ENCODE peak calls at places on chromosomes 13 and 19, in eight cellular contexts. One of them, this sample, is unnamed.

GRCh38 chr13:43848250-43848649 is 31.3 kb downstream of the CCDC122 start:
- DNase-seq in mammary epithelial cell: peak; percentile 65
- DNase-seq in hepatocyte: no peak
- DNase-seq in ascending aorta: no peak
- DNase-seq in dorsolateral prefrontal cortex: no peak
- DNase-seq in right lobe of liver: no peak
- DNase-seq in gastrocnemius medialis: no peak
- DNase-seq in CD4-positive, alpha-beta T cell: no peak
- DNase-seq in this sample: no peak

GRCh38 chr19:55340144-55340783 is 588 bp downstream of the KMT5C start:
- DNase-seq in mammary epithelial cell: no peak
- DNase-seq in CD4-positive, alpha-beta T cell: no peak
- DNase-seq in gastrocnemius medialis: no peak
- DNase-seq in right lobe of liver: peak; percentile 38
- DNase-seq in dorsolateral prefrontal cortex: no peak
- DNase-seq in hepatocyte: peak; percentile 49
- DNase-seq in ascending aorta: no peak
- DNase-seq in this sample: no peak

GRCh38 chr19:54432144-54432738 is 16.8 kb upstream of the LENG8 start:
- DNase-seq in hepatocyte: no peak
- DNase-seq in gastrocnemius medialis: no peak
- DNase-seq in right lobe of liver: no peak
- DNase-seq in ascending aorta: no peak
- DNase-seq in dorsolateral prefrontal cortex: no peak
- DNase-seq in CD4-positive, alpha-beta T cell: no peak
- DNase-seq in mammary epithelial cell: peak; percentile 78
- DNase-seq in this sample: no peak

GRCh38 chr13:62524498-62524897 is 1108.8 kb upstream of the PCDH20 start:
- DNase-seq in right lobe of liver: no peak
- DNase-seq in ascending aorta: no peak
- DNase-seq in dorsolateral prefrontal cortex: no peak
- DNase-seq in hepatocyte: no peak
- DNase-seq in CD4-positive, alpha-beta T cell: no peak
- DNase-seq in mammary epithelial cell: no peak
- DNase-seq in gastrocnemius medialis: no peak
- DNase-seq in this sample: no peak

GRCh38 chr13:80931766-80932165 is 590.8 kb upstream of the SPRY2 start:
- DNase-seq in hepatocyte: no peak
- DNase-seq in right lobe of liver: no peak
- DNase-seq in gastrocnemius medialis: no peak
- DNase-seq in CD4-positive, alpha-beta T cell: no peak
- DNase-seq in ascending aorta: no peak
- DNase-seq in mammary epithelial cell: no peak
- DNase-seq in dorsolateral prefrontal cortex: no peak
- DNase-seq in this sample: no peak

GRCh38 chr19:34507414-34508067 is 26.0 kb downstream of the WTIP start:
- DNase-seq in mammary epithelial cell: no peak
- DNase-seq in dorsolateral prefrontal cortex: no peak
- DNase-seq in CD4-positive, alpha-beta T cell: no peak
- DNase-seq in gastrocnemius medialis: no peak
- DNase-seq in right lobe of liver: no peak
- DNase-seq in hepatocyte: no peak
- DNase-seq in ascending aorta: no peak
- DNase-seq in this sample: no peak

GRCh38 chr13:110845520-110845919 is 69.3 kb downstream of the ANKRD10 start:
- DNase-seq in hepatocyte: no peak
- DNase-seq in dorsolateral prefrontal cortex: no peak
- DNase-seq in CD4-positive, alpha-beta T cell: no peak
- DNase-seq in right lobe of liver: no peak
- DNase-seq in ascending aorta: no peak
- DNase-seq in mammary epithelial cell: no peak
- DNase-seq in gastrocnemius medialis: no peak
- DNase-seq in this sample: no peak

GRCh38 chr19:18960370-18960769 is 19.4 kb upstream of the HOMER3 start:
- DNase-seq in CD4-positive, alpha-beta T cell: no peak
- DNase-seq in hepatocyte: no peak
- DNase-seq in right lobe of liver: no peak
- DNase-seq in mammary epithelial cell: no peak
- DNase-seq in dorsolateral prefrontal cortex: no peak
- DNase-seq in ascending aorta: no peak
- DNase-seq in gastrocnemius medialis: no peak
- DNase-seq in this sample: no peak

GRCh38 chr19:4889034-4889825 is 13.5 kb downstream of the ARRDC5 start:
- DNase-seq in right lobe of liver: no peak
- DNase-seq in dorsolateral prefrontal cortex: no peak
- DNase-seq in hepatocyte: no peak
- DNase-seq in gastrocnemius medialis: no peak
- DNase-seq in ascending aorta: no peak
- DNase-seq in CD4-positive, alpha-beta T cell: no peak
- DNase-seq in mammary epithelial cell: peak; percentile 95
- DNase-seq in this sample: no peak

GRCh38 chr13:75818181-75819110 is 182.3 kb downstream of the LMO7 start:
- DNase-seq in dorsolateral prefrontal cortex: no peak
- DNase-seq in CD4-positive, alpha-beta T cell: no peak
- DNase-seq in ascending aorta: no peak
- DNase-seq in right lobe of liver: no peak
- DNase-seq in mammary epithelial cell: no peak
- DNase-seq in hepatocyte: no peak
- DNase-seq in gastrocnemius medialis: no peak
- DNase-seq in this sample: no peak

GRCh38 chr19:49331616-49332055 is 3.6 kb upstream of the CD37 start:
- DNase-seq in gastrocnemius medialis: no peak
- DNase-seq in ascending aorta: no peak
- DNase-seq in hepatocyte: peak; percentile 67
- DNase-seq in dorsolateral prefrontal cortex: peak; percentile 18
- DNase-seq in CD4-positive, alpha-beta T cell: peak; percentile 36
- DNase-seq in mammary epithelial cell: peak; percentile 51
- DNase-seq in right lobe of liver: peak; percentile 59
- DNase-seq in this sample: no peak

GRCh38 chr19:4390862-4391693 is 9.3 kb downstream of the SH3GL1 start:
- DNase-seq in dorsolateral prefrontal cortex: no peak
- DNase-seq in mammary epithelial cell: peak; percentile 73
- DNase-seq in right lobe of liver: peak; percentile 68
- DNase-seq in ascending aorta: no peak
- DNase-seq in gastrocnemius medialis: no peak
- DNase-seq in CD4-positive, alpha-beta T cell: no peak
- DNase-seq in hepatocyte: peak; percentile 76
- DNase-seq in this sample: no peak

GRCh38 chr19:41882568-41883462 is at the start of gene ARHGEF1:
- DNase-seq in hepatocyte: peak; percentile 60
- DNase-seq in gastrocnemius medialis: no peak
- DNase-seq in ascending aorta: no peak
- DNase-seq in mammary epithelial cell: peak; percentile 30
- DNase-seq in right lobe of liver: peak; percentile 78
- DNase-seq in dorsolateral prefrontal cortex: peak; percentile 23
- DNase-seq in CD4-positive, alpha-beta T cell: peak; percentile 73
- DNase-seq in this sample: peak; percentile 35

DNA sequence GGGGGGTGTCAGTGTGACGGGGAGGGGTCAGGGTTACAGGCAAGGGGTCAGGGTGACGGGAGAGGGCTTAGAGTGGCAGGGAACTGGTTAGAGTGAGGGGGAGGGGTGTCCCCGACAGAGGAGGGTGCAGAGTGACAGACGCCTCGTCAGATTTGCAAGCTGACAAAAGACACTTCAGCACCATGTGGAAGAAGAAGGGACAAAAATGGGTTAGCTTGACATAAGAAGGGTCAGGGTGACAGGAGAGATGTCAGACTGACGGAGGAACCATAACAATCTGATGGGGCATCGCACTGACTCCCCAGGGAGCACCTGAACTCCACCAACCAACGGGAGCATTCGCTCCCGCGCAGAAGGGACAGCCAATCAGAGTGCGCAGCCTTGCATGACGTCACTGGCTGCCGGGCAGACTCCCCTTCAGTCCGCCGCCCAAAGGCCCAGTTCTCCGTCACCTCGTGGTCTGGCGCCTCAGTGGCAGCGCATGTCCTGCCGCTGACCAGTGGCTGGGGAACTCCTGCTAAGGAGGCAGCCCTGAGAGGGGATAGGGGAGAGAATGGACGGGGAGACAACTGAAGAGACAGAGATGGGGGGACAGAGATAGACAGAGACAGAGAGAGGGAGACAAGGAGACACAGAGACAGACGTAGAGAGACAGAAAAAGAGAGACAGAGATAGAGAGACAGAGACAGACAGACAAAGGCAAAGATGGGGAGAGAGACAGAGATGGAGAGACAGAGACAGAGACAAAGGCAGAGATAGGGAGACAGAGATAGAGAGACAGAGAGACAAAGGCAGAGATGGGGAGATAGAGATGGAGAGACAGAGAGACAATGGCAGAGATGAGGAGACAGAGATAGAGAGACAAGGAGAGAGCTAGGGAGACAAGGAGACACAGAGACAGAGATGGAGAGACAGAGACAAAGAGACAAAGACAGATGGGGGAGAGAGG is 30.2 kb downstream of the C19orf81 start:
- DNase-seq in gastrocnemius medialis: peak; percentile 32
- DNase-seq in ascending aorta: peak; percentile 16
- DNase-seq in CD4-positive, alpha-beta T cell: peak; percentile 59
- DNase-seq in dorsolateral prefrontal cortex: peak; percentile 96
- DNase-seq in mammary epithelial cell: peak; percentile 64
- DNase-seq in hepatocyte: peak; percentile 86
- DNase-seq in right lobe of liver: peak; percentile 74
- DNase-seq in this sample: peak; percentile 59
- H3K27me3 ChIP-seq in gastrocnemius medialis: no peaks in the 10 kb centered on the region
- H3K27me3 ChIP-seq in ascending aorta: no peaks in the 10 kb centered on the region
- H3K27me3 ChIP-seq in CD4-positive, alpha-beta T cell: peaks cover 34% of the 10 kb centered on the region
- H3K27me3 ChIP-seq in dorsolateral prefrontal cortex: no peaks in the 10 kb centered on the region
- H3K27me3 ChIP-seq in mammary epithelial cell: no peaks in the 10 kb centered on the region
- H3K27me3 ChIP-seq in hepatocyte: peaks cover 26% of the 10 kb centered on the region
- H3K27me3 ChIP-seq in right lobe of liver: no peaks in the 10 kb centered on the region
- H3K27me3 ChIP-seq in this sample: no peaks in the 10 kb centered on the region

GRCh38 chr19:29266001-29266400 is 53.0 kb upstream of the UQCRFS1 start:
- DNase-seq in hepatocyte: no peak
- DNase-seq in right lobe of liver: no peak
- DNase-seq in mammary epithelial cell: no peak
- DNase-seq in dorsolateral prefrontal cortex: no peak
- DNase-seq in CD4-positive, alpha-beta T cell: no peak
- DNase-seq in gastrocnemius medialis: no peak
- DNase-seq in ascending aorta: no peak
- DNase-seq in this sample: no peak
- H3K27me3 ChIP-seq in hepatocyte: no peaks in the 10 kb centered on the region
- H3K27me3 ChIP-seq in right lobe of liver: no peaks in the 10 kb centered on the region
- H3K27me3 ChIP-seq in mammary epithelial cell: no peaks in the 10 kb centered on the region
- H3K27me3 ChIP-seq in dorsolateral prefrontal cortex: no peaks in the 10 kb centered on the region
- H3K27me3 ChIP-seq in CD4-positive, alpha-beta T cell: peaks cover 3% of the 10 kb centered on the region
- H3K27me3 ChIP-seq in gastrocnemius medialis: no peaks in the 10 kb centered on the region
- H3K27me3 ChIP-seq in ascending aorta: no peaks in the 10 kb centered on the region
- H3K27me3 ChIP-seq in this sample: no peaks in the 10 kb centered on the region

DNA sequence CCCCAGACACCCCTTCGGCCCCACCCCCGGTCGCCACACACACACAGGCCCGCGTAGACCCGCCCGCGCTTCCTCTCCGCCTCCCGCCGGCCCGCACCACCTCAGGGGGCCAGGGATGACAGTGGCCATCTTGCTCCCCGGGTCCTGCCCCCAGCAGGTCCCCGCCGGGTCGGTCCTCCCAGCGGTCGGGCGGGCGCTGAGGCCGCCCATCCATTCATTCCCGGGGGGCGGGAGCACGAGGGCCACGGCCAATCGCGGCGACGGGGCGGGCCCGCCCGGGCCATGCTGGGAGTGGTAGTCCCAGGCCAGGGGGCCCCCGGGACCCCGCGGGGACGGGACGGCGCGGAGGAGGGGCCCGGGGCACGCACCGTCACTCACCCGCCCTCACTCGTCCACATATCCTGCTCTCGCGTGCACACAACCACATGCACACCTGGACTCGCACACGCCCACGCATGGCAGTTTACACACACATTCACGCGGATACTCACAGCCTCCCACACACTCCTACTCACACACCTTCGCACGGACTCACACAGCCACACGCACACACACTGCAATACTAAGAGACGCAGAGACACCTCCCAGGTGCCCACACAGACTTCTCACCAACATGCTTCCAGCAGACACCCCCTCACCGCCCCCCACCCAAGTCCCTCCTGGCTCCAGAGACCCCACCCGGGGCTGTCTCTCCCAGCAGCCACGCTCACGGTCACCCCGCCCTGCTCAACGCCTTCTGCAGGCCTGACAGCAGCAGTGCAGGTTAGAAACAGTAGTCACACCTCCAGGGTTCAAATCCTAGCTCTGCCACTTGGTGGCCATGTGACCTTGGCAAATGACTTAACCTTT is at the start of gene DPF1:
- DNase-seq in ascending aorta: no peak
- DNase-seq in dorsolateral prefrontal cortex: peak; percentile 88
- DNase-seq in hepatocyte: peak; percentile 90
- DNase-seq in CD4-positive, alpha-beta T cell: no peak
- DNase-seq in gastrocnemius medialis: no peak
- DNase-seq in mammary epithelial cell: peak; percentile 79
- DNase-seq in right lobe of liver: no peak
- DNase-seq in this sample: no peak
- H3K27me3 ChIP-seq in ascending aorta: peaks cover 38% of the 10 kb centered on the region
- H3K27me3 ChIP-seq in dorsolateral prefrontal cortex: no peaks in the 10 kb centered on the region
- H3K27me3 ChIP-seq in hepatocyte: peaks cover 24% of the 10 kb centered on the region
- H3K27me3 ChIP-seq in CD4-positive, alpha-beta T cell: peaks cover 73% of the 10 kb centered on the region
- H3K27me3 ChIP-seq in gastrocnemius medialis: peaks cover 57% of the 10 kb centered on the region
- H3K27me3 ChIP-seq in mammary epithelial cell: peaks cover 12% of the 10 kb centered on the region
- H3K27me3 ChIP-seq in right lobe of liver: peaks cover 3% of the 10 kb centered on the region
- H3K27me3 ChIP-seq in this sample: peaks cover 45% of the 10 kb centered on the region

GRCh38 chr19:30649934-30650614 is 277.9 kb downstream of the ZNF536 start:
- DNase-seq in hepatocyte: peak; percentile 66
- DNase-seq in dorsolateral prefrontal cortex: peak; percentile 62
- DNase-seq in ascending aorta: no peak
- DNase-seq in right lobe of liver: no peak
- DNase-seq in mammary epithelial cell: peak; percentile 33
- DNase-seq in gastrocnemius medialis: no peak
- DNase-seq in CD4-positive, alpha-beta T cell: no peak
- DNase-seq in this sample: no peak

GRCh38 chr19:30651691-30652090 is 279.5 kb downstream of the ZNF536 start:
- DNase-seq in mammary epithelial cell: no peak
- DNase-seq in dorsolateral prefrontal cortex: no peak
- DNase-seq in right lobe of liver: no peak
- DNase-seq in hepatocyte: no peak
- DNase-seq in CD4-positive, alpha-beta T cell: no peak
- DNase-seq in gastrocnemius medialis: no peak
- DNase-seq in ascending aorta: no peak
- DNase-seq in this sample: no peak

GRCh38 chr19:30648321-30648720 is 276.1 kb downstream of the ZNF536 start:
- DNase-seq in ascending aorta: no peak
- DNase-seq in hepatocyte: no peak
- DNase-seq in gastrocnemius medialis: no peak
- DNase-seq in CD4-positive, alpha-beta T cell: no peak
- DNase-seq in right lobe of liver: no peak
- DNase-seq in dorsolateral prefrontal cortex: no peak
- DNase-seq in mammary epithelial cell: no peak
- DNase-seq in this sample: no peak

GRCh38 chr19:30649149-30649548 is 277.0 kb downstream of the ZNF536 start:
- DNase-seq in CD4-positive, alpha-beta T cell: no peak
- DNase-seq in gastrocnemius medialis: no peak
- DNase-seq in ascending aorta: no peak
- DNase-seq in hepatocyte: no peak
- DNase-seq in right lobe of liver: no peak
- DNase-seq in dorsolateral prefrontal cortex: no peak
- DNase-seq in mammary epithelial cell: no peak
- DNase-seq in this sample: no peak

DNA sequence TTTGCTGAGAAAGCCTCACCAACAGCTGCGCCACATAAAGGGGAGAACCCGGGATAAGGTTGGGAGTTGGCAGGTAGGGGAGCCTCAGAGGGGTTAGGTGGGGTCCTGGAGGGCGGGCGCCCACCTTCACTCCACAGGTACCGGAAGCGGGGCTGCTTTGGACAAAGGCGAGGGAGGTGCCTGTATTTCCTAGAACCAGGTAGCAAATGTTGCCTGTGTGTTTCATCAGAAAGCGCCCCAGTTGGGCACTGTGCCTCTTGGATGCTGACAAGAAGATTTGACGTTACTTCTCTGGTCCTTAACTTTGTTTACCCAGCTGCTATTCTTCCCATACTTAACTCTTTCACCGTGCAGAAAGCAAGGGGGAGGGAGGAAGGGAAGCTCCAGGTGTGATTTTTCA is 278.9 kb downstream of the ZNF536 start:
- DNase-seq in gastrocnemius medialis: no peak
- DNase-seq in hepatocyte: no peak
- DNase-seq in dorsolateral prefrontal cortex: no peak
- DNase-seq in ascending aorta: no peak
- DNase-seq in CD4-positive, alpha-beta T cell: no peak
- DNase-seq in mammary epithelial cell: no peak
- DNase-seq in right lobe of liver: no peak
- DNase-seq in this sample: no peak
- H3K27me3 ChIP-seq in gastrocnemius medialis: peaks cover 7% of the 10 kb centered on the region
- H3K27me3 ChIP-seq in hepatocyte: peaks cover 41% of the 10 kb centered on the region
- H3K27me3 ChIP-seq in dorsolateral prefrontal cortex: peaks cover 4% of the 10 kb centered on the region
- H3K27me3 ChIP-seq in ascending aorta: no peaks in the 10 kb centered on the region
- H3K27me3 ChIP-seq in CD4-positive, alpha-beta T cell: peaks cover 15% of the 10 kb centered on the region
- H3K27me3 ChIP-seq in mammary epithelial cell: no peaks in the 10 kb centered on the region
- H3K27me3 ChIP-seq in right lobe of liver: no peaks in the 10 kb centered on the region
- H3K27me3 ChIP-seq in this sample: peaks cover 5% of the 10 kb centered on the region